ENCODE peak calls at places on chromosomes 16 and 17, in six cellular contexts. I is brain microvascular endothelial cell; L is coronary artery; M is endothelial cell of umbilical vein; H is CD4-positive, alpha-beta T cell; V is mesothelial cell of epicardium. T is an unnamed sample.

GRCh38 chr17:34173221-34173620 is 81.9 kb upstream of the CCL2 start:
- DNase-seq in M (no peak), V (no peak), H (no peak), L (no peak), I (no peak), T (no peak)

GRCh38 chr17:11514981-11515680 is 83.1 kb upstream of the DNAH9 start:
- DNase-seq in M (no peak), I (no peak), V (no peak), H (no peak), L (no peak), T (no peak)

GRCh38 chr17:21218101-21218500 is 4.1 kb upstream of the TMEM11 start:
- DNase-seq in H (no peak), M (peak; percentile 16), I (peak; percentile 15), V (no peak), L (no peak), T (no peak)

GRCh38 chr17:77613627-77614026 is 344.9 kb upstream of the TNRC6C start:
- DNase-seq in M (no peak), V (no peak), I (no peak), L (peak; percentile 62), H (no peak), T (no peak)

GRCh38 chr16:85029413-85029794 is 1.8 kb downstream of the KIAA0513 start:
- DNase-seq in H (peak; percentile 40), L (no peak), V (no peak), I (no peak), M (no peak), T (no peak)

GRCh38 chr17:7842950-7843535 is 9.0 kb downstream of the KDM6B start:
- DNase-seq in M (peak; percentile 95), I (peak; percentile 81), V (peak; percentile 58), H (no peak), L (peak; percentile 93), T (no peak)

GRCh38 chr17:36142806-36143205 is 33.6 kb downstream of the TBC1D3B start:
- DNase-seq in H (no peak), L (no peak), M (no peak), V (no peak), I (no peak), T (no peak)

GRCh38 chr16:49953090-49953489 is 71.9 kb upstream of the CNEP1R1 start:
- DNase-seq in I (no peak), V (no peak), L (no peak), H (no peak), M (no peak), T (no peak)

GRCh38 chr17:8849311-8850041 is 18.0 kb downstream of the PIK3R6 start:
- DNase-seq in M (no peak), L (no peak), H (no peak), I (no peak), V (no peak), T (no peak)

DNA sequence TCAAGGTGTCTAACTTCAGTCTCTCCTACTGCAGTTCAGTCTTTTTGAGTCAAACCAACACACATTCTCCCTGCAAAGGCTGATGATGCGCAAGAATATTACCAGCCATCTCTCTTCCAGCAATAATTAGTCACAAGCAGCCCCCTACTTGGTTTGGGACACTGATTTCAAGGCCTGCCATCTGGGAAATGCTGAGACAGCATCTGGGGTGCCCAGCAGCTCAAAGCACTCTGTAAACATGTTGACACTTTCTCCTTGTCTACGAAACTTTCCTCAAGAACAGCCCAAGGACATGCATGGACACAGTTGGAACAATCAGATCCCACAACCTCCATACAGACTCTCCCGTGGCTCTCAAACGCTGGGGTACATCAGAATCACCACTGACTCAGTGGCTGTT is 149.2 kb upstream of the RPL38 start:
- DNase-seq in I (no peak), H (no peak), V (no peak), L (no peak), M (no peak), T (no peak)
- TF ChIP-seq CTCF in I (no peak), H (no peak), V (no peak), L (no peak), M (no peak), T (no peak)

GRCh38 chr17:76366247-76366646 is 12.5 kb upstream of the PRPSAP1 start:
- DNase-seq in V (no peak), M (no peak), L (no peak), I (no peak), H (no peak), T (no peak)

GRCh38 chr17:76363107-76363801 is 9.5 kb upstream of the PRPSAP1 start:
- DNase-seq in L (no peak), V (no peak), M (no peak), H (no peak), I (no peak), T (no peak)

GRCh38 chr17:76368545-76368944 is 14.8 kb upstream of the PRPSAP1 start:
- DNase-seq in V (no peak), I (peak; percentile 65), L (no peak), M (no peak), H (no peak), T (peak; percentile 88)

GRCh38 chr17:76367647-76368046 is 13.9 kb upstream of the PRPSAP1 start:
- DNase-seq in M (no peak), V (no peak), L (no peak), H (no peak), I (no peak), T (no peak)

GRCh38 chr17:76365256-76365903 is 11.7 kb upstream of the PRPSAP1 start:
- DNase-seq in I (no peak), V (no peak), L (no peak), M (no peak), H (no peak), T (no peak)
- TF ChIP-seq CTCF in I (peak; percentile 62), V (no peak), L (no peak), M (peak; percentile 30), H (no peak), T (no peak)

DNA sequence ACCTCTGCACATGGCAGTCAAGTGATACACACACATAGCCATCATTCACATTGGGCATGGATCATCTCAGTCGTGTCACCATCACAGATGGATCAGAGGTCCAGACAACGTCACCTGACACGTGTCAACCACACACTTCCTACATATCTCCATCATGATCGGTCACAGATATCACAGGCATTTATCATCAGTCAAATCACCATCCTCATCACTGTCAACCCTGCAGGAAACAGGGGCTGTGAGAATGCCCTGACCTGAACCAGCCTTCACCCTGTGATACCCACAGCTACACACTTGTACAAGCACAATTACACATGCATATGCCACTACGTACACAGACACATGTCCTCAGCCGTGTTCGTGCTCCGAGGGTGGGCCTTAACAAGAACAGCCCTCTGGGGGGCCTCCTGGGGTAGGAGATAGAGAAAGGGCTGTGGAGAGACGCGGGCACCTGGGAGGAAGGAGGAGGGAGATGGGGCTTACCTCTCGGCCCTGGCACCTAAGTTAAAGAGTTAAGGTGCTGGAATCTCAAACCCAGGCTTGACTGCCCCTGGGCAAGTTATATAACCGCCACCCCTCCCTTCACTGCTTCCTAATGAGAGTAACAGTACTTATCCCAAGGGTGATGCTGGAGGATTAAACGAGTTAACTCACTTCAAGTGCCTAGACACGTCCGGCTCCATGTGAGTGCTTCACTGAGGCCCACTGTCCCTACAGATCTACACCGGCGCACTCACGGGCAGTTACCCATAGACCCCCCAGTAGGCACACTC is 1.1 kb downstream of the SLC12A4 start:
- DNase-seq in L (no peak), H (no peak), I (peak; percentile 47), M (peak; percentile 37), V (no peak), T (no peak)
- TF ChIP-seq CTCF in L (no peak), H (no peak), I (peak; percentile 8), M (no peak), V (no peak), T (no peak)

DNA sequence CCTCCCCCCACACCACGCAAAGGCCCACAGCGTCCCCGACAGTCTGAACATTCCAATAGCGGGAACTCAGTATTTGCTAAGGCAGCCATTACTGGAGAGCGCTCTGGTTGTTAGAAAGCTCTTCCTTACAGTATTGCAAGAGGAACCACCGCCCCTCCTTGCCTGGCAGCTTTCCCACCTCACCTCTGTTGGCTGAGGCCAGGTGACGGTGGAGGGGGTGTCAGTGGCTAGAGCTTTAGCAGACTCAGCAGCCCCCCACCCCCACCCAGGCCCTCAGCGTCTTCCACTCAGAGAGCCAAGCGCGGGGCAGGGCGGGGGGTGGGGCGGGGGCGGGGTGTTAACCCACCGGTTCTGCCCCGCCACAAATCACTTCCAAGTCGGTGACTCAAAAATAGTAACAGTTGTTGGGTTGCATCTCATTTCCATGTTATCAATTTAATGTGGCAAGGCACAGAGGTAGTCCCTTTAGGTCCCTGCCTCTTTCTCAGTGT is 2.3 kb upstream of the PLEKHH3 start:
- DNase-seq in I (peak; percentile 45), H (no peak), V (peak; percentile 69), M (peak; percentile 28), L (no peak), T (no peak)
- TF ChIP-seq CTCF in I (no peak), H (no peak), V (no peak), M (no peak), L (no peak), T (no peak)

GRCh38 chr17:4038076-4038475 is 73.8 kb upstream of the ATP2A3 start:
- DNase-seq in V (no peak), M (no peak), H (no peak), I (no peak), L (no peak), T (no peak)

GRCh38 chr17:4032245-4032644 is 68.0 kb upstream of the ATP2A3 start:
- DNase-seq in I (no peak), L (no peak), M (no peak), H (no peak), V (no peak), T (no peak)

GRCh38 chr17:4032738-4033137 is 68.5 kb upstream of the ATP2A3 start:
- DNase-seq in H (no peak), M (no peak), V (no peak), I (no peak), L (no peak), T (no peak)

GRCh38 chr17:4033751-4034251 is 69.6 kb upstream of the ATP2A3 start:
- DNase-seq in I (no peak), M (no peak), V (no peak), L (no peak), H (no peak), T (no peak)

GRCh38 chr17:4035081-4035680 is 70.9 kb upstream of the ATP2A3 start:
- DNase-seq in L (no peak), V (no peak), H (no peak), M (peak; percentile 6), I (no peak), T (no peak)
- TF ChIP-seq CTCF in L (no peak), V (no peak), H (no peak), M (no peak), I (no peak), T (no peak)

GRCh38 chr17:68327823-68328557 is 36.7 kb downstream of the ARSG start:
- DNase-seq in V (no peak), L (no peak), I (no peak), H (no peak), M (no peak), T (no peak)
- TF ChIP-seq CTCF in V (no peak), L (no peak), I (peak; percentile 34), H (no peak), M (no peak), T (no peak)

DNA sequence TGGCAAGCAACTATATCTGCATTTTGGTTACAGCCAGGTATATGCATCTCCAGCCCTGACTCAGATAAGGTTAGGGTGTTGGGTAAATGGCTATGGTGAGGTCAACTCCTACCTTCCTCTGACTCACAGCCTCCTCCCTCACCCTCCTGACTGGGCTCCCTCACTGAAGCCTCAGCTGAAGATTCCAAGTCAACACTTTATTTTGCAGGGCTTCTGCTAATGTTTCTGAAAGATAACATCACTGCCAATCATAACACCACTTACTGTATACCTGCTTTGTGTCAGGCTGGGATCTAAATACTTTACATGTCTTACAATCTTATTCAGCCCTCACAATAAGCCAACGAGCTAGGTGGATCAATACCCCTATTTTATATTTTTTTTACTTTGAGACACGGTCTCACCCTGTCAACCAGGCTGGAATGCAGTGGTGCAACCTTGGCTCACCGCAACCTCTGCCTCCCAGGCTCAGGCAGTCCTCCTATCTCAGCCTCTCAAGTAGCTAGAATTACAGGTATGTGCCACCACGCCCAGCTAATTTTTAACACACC is 47.8 kb upstream of the GCSH start:
- DNase-seq in I (no peak), H (no peak), L (no peak), M (no peak), V (no peak), T (no peak)
- TF ChIP-seq CTCF in I (no peak), H (no peak), L (no peak), M (no peak), V (no peak), T (no peak)

T was measured in osteocyte.